ENCODE peak calls at places on chromosomes 3 and 15, in eight cellular contexts. O is sigmoid colon; I is Panc1; P is mammary epithelial cell; S is CD8-positive, alpha-beta T cell; Y is left ventricle myocardium inferior; J is esophagus squamous epithelium; K is neural progenitor cell. M is an unnamed sample. For H3K27me3 and H3K4me1, the result is how much of the 10 kb centered on the place peaks cover.

GRCh38 chr15:51450001-51450400 is 108.5 kb downstream of the GLDN start:
- DNase-seq in O (no peak), J (no peak), P (peak), Y (no peak), S (no peak), I (no peak), K (no peak), M (no peak)

GRCh38 chr3:58072046-58072445 is 63.8 kb downstream of the FLNB start:
- DNase-seq in I (no peak), J (no peak), K (no peak), P (no peak), S (no peak), Y (no peak), O (no peak), M (no peak)

GRCh38 chr3:53806182-53807116 is 39.8 kb downstream of the CHDH start:
- DNase-seq in S (no peak), P (no peak), I (no peak), O (peak), K (no peak), J (no peak), Y (no peak), M (no peak)

GRCh38 chr3:56933803-56934202 is 126.7 kb upstream of the SPATA12 start:
- DNase-seq in O (no peak), K (no peak), S (no peak), J (no peak), P (no peak), I (no peak), Y (no peak), M (no peak)

GRCh38 chr15:73317651-73318462 is 50.9 kb downstream of the HCN4 start:
- DNase-seq in J (no peak), K (no peak), O (no peak), Y (no peak), I (no peak), S (no peak), P (no peak), M (no peak)

GRCh38 chr3:106428565-106428994 is 559.8 kb upstream of the CBLB start:
- DNase-seq in P (peak), J (no peak), S (no peak), K (no peak), I (no peak), Y (peak), O (peak), M (no peak)

GRCh38 chr3:28590216-28590615 is 241.6 kb upstream of the AZI2 start:
- DNase-seq in P (no peak), O (no peak), J (no peak), S (no peak), I (no peak), Y (no peak), K (no peak), M (no peak)

GRCh38 chr3:65672876-65673815 is 365.6 kb downstream of the MAGI1 start:
- DNase-seq in S (no peak), O (peak), K (peak), Y (peak), J (no peak), I (peak), P (peak), M (peak)

GRCh38 chr3:23743141-23743784 is 62.5 kb upstream of the UBE2E1 start:
- DNase-seq in K (peak), S (no peak), P (no peak), I (no peak), J (no peak), Y (no peak), O (no peak), M (no peak)

GRCh38 chr15:88348579-88349255 is 92.2 kb upstream of the NTRK3 start:
- DNase-seq in I (no peak), J (no peak), Y (no peak), K (no peak), S (no peak), O (no peak), P (no peak), M (no peak)

GRCh38 chr3:129577356-129577755 is 29.1 kb downstream of the PLXND1 start:
- DNase-seq in I (no peak), K (no peak), Y (peak), J (no peak), P (no peak), S (no peak), O (no peak), M (peak)

GRCh38 chr3:107488942-107489341 is 33.8 kb upstream of the BBX start:
- DNase-seq in J (no peak), O (no peak), P (no peak), I (no peak), K (no peak), S (no peak), Y (no peak), M (no peak)

DNA sequence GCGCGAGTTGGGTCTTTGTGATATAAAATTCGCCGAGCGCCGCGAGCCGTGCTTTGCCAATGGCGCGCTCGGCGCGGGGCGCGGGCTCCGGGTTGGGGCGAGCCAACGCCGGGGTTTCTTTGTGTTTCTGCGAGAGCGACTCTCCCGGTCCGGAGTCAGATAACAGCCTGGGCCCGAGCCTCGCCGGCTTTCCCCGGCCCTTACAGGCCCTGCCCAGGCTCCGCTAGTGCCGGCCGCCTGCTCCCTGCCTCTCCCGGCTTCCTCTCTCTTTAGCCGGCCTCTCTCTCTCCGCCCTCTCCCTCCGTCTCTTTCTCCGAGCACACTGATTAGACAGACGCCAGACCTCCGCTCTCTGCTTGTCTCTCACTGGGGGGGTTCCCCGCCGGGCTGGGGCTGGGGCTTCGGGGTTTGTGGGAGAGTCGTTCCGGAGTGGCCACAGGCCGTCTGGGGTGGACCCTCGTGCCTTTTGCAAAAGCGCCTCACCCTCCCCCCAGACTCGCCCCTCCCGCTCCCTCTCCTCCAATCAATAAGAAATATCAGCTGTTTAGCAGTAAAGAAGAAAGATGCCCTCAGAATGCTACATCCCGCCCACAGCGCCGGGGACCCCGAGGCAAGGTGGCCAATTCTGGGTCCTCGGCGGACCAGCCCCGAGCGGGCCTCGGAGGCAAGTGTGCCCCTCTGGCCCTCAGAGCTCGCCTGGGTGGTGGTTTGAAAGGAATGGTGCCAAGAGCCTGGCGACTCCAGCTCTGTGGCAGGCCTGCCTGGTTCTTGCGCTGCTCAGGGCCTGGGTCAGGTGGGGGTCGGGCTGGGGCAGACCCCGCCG is 2.9 kb downstream of the NR2F2 start:
- DNase-seq in P (no peak), I (no peak), S (no peak), O (peak), Y (no peak), J (no peak), K (peak), M (no peak)
- H3K27me3 ChIP-seq in P (under half), I (under half), S (under half), O (under half), Y (under half), J (under half), K (half or more), M (under half)

DNA sequence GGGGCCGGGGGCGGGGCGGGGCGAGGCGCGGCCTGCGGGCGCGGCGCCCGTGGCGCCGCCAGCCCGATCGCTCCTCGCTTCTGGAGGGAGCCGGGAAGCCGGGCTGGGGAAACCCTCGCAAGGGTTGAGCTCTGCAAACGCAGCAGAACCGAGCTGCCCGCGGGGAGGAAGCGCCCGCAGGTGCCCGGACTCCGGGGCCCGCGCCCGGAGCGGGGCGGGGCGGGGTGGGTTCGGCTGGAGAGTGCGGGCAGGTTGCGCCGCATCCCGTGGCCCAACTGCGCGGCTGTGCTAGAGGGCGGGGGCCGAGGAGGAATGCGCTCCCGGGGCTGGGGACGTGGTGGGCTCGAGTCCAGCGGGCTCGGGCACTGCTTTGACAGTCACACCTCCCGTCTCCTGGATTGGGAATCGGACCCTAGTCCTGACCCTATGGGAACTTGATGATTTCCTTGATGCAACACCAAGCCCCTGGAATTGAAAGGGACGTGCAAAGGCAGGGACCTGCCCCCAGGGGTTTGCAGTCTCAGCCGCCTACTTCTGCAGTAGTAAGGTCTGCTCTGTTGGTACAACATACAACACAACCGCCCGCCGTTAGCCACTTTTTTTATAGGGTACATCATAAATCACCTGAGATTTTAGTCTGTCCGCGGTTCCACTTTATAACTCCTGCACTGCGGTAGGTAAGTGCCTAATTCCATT is 34.3 kb downstream of the ZBTB38 start:
- DNase-seq in O (peak), Y (peak), J (no peak), P (no peak), I (no peak), K (peak), S (peak), M (no peak)
- H3K4me3 ChIP-seq in O (peak), Y (peak), J (peak), P (peak), I (peak), K (peak), S (peak), M (no peak)

DNA sequence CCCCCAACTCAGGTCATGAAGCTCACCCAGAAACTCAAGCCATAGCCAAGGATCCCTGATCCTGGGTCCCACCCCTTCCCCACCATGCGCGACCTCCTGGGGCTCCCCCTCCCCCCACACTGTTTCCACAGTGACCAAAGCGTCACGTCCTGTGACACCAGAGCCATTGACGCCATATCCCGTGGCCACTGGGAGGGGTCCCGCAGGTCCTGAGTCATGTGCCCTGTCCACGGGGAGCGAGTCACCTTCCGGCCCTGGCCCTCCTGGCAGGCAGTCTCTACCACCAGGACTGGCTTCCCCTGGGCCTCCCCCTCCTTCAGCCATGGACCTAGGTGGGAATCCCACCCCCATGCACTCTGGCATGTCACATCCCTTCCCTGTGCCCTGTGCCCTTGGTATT is 15.6 kb downstream of the SEMA3F start:
- DNase-seq in I (no peak), O (no peak), Y (peak), K (no peak), S (no peak), P (peak), J (no peak), M (no peak)
- H3K4me1 ChIP-seq in I (half or more), O (under half), Y (half or more), K (half or more), S (under half), P (under half), J (half or more), M (under half)

GRCh38 chr3:45311953-45312795 is 76.2 kb upstream of the LARS2 start:
- DNase-seq in K (no peak), S (no peak), I (no peak), O (no peak), P (peak), J (no peak), Y (no peak), M (no peak)

GRCh38 chr3:45317710-45318109 is 70.7 kb upstream of the LARS2 start:
- DNase-seq in P (no peak), Y (no peak), K (no peak), J (no peak), O (no peak), I (no peak), S (no peak), M (no peak)

GRCh38 chr3:45311327-45311726 is 77.0 kb upstream of the LARS2 start:
- DNase-seq in I (no peak), S (no peak), P (no peak), K (no peak), J (no peak), Y (no peak), O (no peak), M (no peak)

GRCh38 chr3:45312836-45313493 is 75.4 kb upstream of the LARS2 start:
- DNase-seq in Y (no peak), O (no peak), P (no peak), S (no peak), K (no peak), I (no peak), J (no peak), M (no peak)

GRCh38 chr3:45313743-45314403 is 74.5 kb upstream of the LARS2 start:
- DNase-seq in I (no peak), P (no peak), J (no peak), S (no peak), Y (no peak), O (no peak), K (no peak), M (no peak)
- H3K27me3 ChIP-seq in I (under half), P (under half), J (under half), S (under half), Y (half or more), O (under half), K (under half), M (under half)

M was measured in DND-41.